ENCODE peak calls at places on chromosomes 4 and X, in seven cellular contexts. D is progenitor cell of endocrine pancreas, Q is foreskin keratinocyte, R is activated B cell treated with CpG ODN at 0.5 μM for 24 hours, M is glutamatergic neuron, H is Calu3, J is prostate gland. A is an unnamed sample.

GRCh38 chr4:69984030-69984443 is 11.7 kb upstream of the STATH start:
- DNase-seq in J (peak), D (no peak), Q (peak), M (peak), R (no peak), H (peak), A (no peak)

GRCh38 chr4:2958446-2958845 is 4.8 kb downstream of the NOP14 start:
- DNase-seq in M (no peak), D (no peak), H (no peak), R (no peak), J (no peak), Q (no peak), A (no peak)

GRCh38 chr4:185885075-185885474 is 73.1 kb upstream of the SORBS2 start:
- DNase-seq in M (no peak), H (no peak), D (no peak), R (no peak), Q (no peak), J (no peak), A (no peak)

GRCh38 chr4:37760840-37761239 is 65.6 kb upstream of the PGM2 start:
- DNase-seq in Q (no peak), J (no peak), R (no peak), H (no peak), D (no peak), M (no peak), A (no peak)

GRCh38 chr4:188821500-188821899 is 682.3 kb downstream of the TRIML1 start:
- DNase-seq in R (no peak), H (no peak), Q (no peak), D (no peak), M (no peak), J (no peak), A (no peak)

GRCh38 chr4:79661196-79661595 is 253.2 kb upstream of the GK2 start:
- DNase-seq in D (no peak), Q (peak), M (no peak), R (no peak), J (no peak), H (no peak), A (no peak)

GRCh38 chr4:173685761-173686260 is 155.8 kb upstream of the HAND2 start:
- DNase-seq in R (no peak), J (no peak), M (no peak), Q (no peak), D (no peak), H (no peak), A (no peak)

GRCh38 chr4:6910340-6910959 is 824 bp downstream of the TBC1D14 start:
- DNase-seq in Q (no peak), H (peak), D (no peak), M (peak), R (no peak), J (no peak), A (no peak)

GRCh38 chrX:68829594-68830485 is 1.0 kb downstream of the EFNB1 start:
- DNase-seq in M (peak), Q (no peak), J (no peak), D (no peak), H (no peak), R (peak), A (no peak)

GRCh38 chr4:2799444-2799911 is 6.6 kb downstream of the SH3BP2 start:
- DNase-seq in H (no peak), D (no peak), M (peak), R (peak), Q (no peak), J (no peak), A (no peak)

GRCh38 chrX:49761481-49761880 is 65.7 kb upstream of the PAGE1 start:
- DNase-seq in M (no peak), R (no peak), D (no peak), J (no peak), Q (no peak), H (peak), A (no peak)

GRCh38 chr4:87758278-87758677 is 41.1 kb upstream of the IBSP start:
- DNase-seq in R (no peak), Q (no peak), H (no peak), M (no peak), J (no peak), D (no peak), A (no peak)

GRCh38 chr4:146059153-146059552 is 116.4 kb upstream of the LSM6 start:
- DNase-seq in H (no peak), Q (no peak), D (no peak), M (no peak), J (no peak), R (no peak), A (no peak)

DNA sequence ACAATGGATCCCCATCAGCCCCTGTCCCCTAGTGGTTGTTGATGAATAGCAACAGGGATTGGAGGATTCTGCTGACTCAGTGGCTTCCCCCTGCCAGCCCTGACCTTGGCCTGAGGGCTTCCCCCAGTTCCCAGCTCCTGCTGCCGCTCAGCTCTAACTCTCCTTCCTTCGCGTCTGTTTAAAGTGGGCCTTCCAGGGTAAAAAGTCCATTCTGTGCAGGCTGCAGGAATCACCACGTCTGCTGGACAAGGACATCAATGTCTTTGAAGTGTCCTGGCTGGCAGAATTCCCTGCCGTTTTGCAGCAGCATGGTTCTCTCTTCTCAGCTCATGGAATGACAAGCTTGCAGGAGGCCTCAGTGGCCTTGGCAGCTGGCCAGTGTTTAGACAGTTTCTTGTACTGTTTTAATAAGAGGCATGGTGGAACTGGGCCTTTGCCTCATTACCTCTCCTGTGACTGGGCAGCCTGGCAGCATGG is 152.5 kb upstream of the STX18 start:
- DNase-seq in R (no peak), H (no peak), M (no peak), J (peak), D (no peak), Q (no peak), A (no peak)
- TF ChIP-seq CTCF in R (no peak), H (no peak), M (no peak), J (no peak), D (peak), Q (peak), A (no peak)

DNA sequence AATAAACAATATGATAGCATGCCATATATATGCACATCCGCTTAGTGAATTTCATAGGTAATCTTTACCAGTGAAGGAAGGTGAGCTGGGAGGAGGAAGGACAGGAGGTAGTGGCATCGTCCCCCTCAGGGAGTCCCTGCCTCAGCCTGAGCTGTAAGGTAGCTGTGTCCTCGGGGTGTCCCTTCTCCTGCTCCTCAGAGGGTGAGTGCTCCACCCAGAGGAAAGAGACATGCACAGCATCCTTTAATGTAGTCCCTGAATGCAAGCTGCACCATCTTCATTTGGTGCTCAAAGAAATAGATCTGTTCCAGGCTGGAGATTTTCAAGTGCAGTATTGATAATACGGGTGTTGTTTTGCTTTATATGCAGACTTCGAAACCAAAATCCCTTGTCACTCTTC is 330.4 kb upstream of the SFRP2 start:
- DNase-seq in R (no peak), D (no peak), Q (no peak), H (peak), M (no peak), J (no peak), A (no peak)
- TF ChIP-seq CTCF in R (no peak), D (no peak), Q (no peak), H (no peak), M (no peak), J (no peak), A (no peak)

GRCh38 chr4:110620352-110621327 is 2.2 kb downstream of the PITX2 start:
- DNase-seq in Q (peak), H (no peak), M (peak), D (peak), R (no peak), J (peak), A (no peak)
- TF ChIP-seq CTCF in Q (peak), H (no peak), M (no peak), D (peak), R (no peak), J (no peak), A (no peak)

GRCh38 chrX:63421411-63421810 is 70.3 kb upstream of the SPIN4 start:
- DNase-seq in R (no peak), H (no peak), M (no peak), J (no peak), Q (no peak), D (no peak), A (no peak)
- TF ChIP-seq CTCF in R (no peak), H (no peak), M (peak), J (no peak), Q (no peak), D (peak), A (no peak)

DNA sequence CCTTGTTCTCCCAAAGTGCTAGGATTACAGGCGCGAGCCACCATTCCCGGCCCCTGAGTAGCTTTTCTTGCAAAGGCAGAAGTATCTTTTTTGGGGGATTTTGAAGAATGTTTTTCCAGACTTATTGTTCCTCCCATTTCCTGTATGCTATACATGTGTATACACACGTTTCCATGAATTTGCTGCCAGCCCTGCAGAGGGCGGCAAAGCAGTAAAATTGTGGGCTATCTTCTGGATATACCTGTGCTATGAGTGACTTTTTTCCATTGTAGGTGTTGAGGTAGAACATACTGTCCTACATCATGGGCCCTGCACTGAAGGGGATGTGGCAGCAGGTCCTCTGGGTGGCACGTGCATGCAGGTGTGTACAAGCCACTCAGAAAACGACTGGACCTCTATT is 16.9 kb upstream of the MED28 start:
- DNase-seq in D (no peak), R (no peak), M (peak), Q (no peak), J (no peak), H (peak), A (no peak)
- TF ChIP-seq CTCF in D (peak), R (no peak), M (no peak), Q (peak), J (no peak), H (no peak), A (no peak)

GRCh38 chr4:1220566-1220965 is 28.4 kb downstream of the CTBP1 start:
- DNase-seq in D (no peak), Q (no peak), M (no peak), J (no peak), H (no peak), R (no peak), A (no peak)
- TF ChIP-seq CTCF in D (no peak), Q (no peak), M (no peak), J (no peak), H (no peak), R (no peak), A (no peak)

A was measured in natural killer cell.